ENCODE peak calls at places on chromosomes 5 and 9, in four cellular contexts. A is GM12865, F is brain microvascular endothelial cell, P is heart right ventricle. Q is an unnamed sample.

GRCh38 chr9:34457266-34458012 is 931 bp downstream of the FAM219A start:
- DNase-seq in F (peak), P (peak), A (no peak), Q (peak)

GRCh38 chr5:160297776-160298175 is 14.6 kb downstream of the CCNJL start:
- DNase-seq in F (no peak), P (no peak), A (no peak), Q (no peak)

GRCh38 chr9:99011161-99011709 is 67.5 kb downstream of the COL15A1 start:
- DNase-seq in A (no peak), F (no peak), P (no peak), Q (no peak)

GRCh38 chr9:109022909-109023308 is 9.6 kb upstream of the CTNNAL1 start:
- DNase-seq in F (no peak), P (no peak), A (no peak), Q (no peak)

GRCh38 chr9:35649431-35650340 is 1.0 kb downstream of the SIT1 start:
- DNase-seq in P (no peak), F (no peak), A (peak), Q (peak)

GRCh38 chr5:81739283-81739682 is 11.6 kb downstream of the SSBP2 start:
- DNase-seq in F (no peak), P (no peak), A (no peak), Q (no peak)

GRCh38 chr9:123131258-123131657 is 97.8 kb downstream of the GPR21 start:
- DNase-seq in P (no peak), F (peak), A (no peak), Q (peak)

GRCh38 chr5:146698651-146699050 is 179.9 kb downstream of the PPP2R2B start:
- DNase-seq in P (no peak), F (no peak), A (no peak), Q (no peak)

GRCh38 chr5:9621379-9621903 is 8.7 kb downstream of the TAS2R1 start:
- DNase-seq in A (no peak), P (no peak), F (peak), Q (peak)

GRCh38 chr9:37542895-37543294 is 33.3 kb downstream of the FBXO10 start:
- DNase-seq in A (no peak), F (no peak), P (no peak), Q (no peak)

GRCh38 chr5:14272548-14273205 is 129.5 kb downstream of the TRIO start:
- DNase-seq in F (no peak), P (no peak), A (no peak), Q (no peak)

DNA sequence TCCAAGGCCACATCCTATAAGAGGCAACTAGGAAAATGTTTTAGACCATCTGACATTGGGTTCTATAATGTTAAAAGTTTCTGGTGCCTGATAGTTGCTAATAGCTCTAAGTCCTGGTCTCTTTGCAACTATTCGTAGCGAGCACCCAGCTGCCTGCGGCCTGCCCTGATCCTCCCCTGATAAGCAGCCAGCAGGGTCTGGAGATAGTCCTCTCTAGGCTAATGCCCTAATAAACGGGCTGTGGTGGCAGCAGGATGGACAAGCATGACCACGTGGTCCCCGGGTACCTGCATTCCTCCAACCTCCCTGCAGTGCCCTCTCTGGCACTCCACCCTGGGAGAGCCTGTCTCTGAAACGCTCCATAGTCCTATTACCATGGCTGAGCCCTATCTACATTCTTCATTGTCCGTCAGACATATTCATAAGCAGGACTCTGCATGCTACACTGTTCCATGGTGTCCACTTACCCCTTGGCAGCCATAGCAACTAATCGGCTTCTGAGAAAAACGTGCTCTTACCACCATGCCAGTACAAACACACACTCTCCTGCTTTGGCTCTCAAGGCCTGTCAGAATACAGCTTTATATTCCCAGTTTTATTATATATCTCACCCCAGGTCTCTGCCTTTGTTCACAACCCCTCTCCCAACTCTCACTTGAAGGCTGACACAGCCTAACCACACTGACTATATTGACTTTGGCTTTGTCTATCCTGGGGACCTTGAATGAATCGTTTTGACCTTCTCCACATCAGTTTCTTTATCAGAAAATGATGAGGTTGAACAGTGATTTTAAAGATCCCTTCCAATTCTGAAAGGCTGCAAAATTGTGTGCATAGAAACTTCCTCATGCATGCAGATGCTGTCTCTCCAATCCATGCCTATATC is 49.9 kb upstream of the DAPK1 start:
- DNase-seq in A (no peak), F (no peak), P (no peak), Q (no peak)
- H3K4me3 ChIP-seq in A (no peak), F (no peak), P (no peak), Q (no peak)

GRCh38 chr5:157918811-157919742 is 60.1 kb upstream of the CLINT1 start:
- DNase-seq in F (no peak), P (no peak), A (no peak), Q (no peak)
- H3K4me3 ChIP-seq in F (no peak), P (no peak), A (no peak), Q (no peak)

GRCh38 chr5:170297589-170298462 is at the start of gene LCP2:
- DNase-seq in A (peak), P (no peak), F (no peak), Q (no peak)
- H3K4me3 ChIP-seq in A (peak), P (peak), F (no peak), Q (no peak)

DNA sequence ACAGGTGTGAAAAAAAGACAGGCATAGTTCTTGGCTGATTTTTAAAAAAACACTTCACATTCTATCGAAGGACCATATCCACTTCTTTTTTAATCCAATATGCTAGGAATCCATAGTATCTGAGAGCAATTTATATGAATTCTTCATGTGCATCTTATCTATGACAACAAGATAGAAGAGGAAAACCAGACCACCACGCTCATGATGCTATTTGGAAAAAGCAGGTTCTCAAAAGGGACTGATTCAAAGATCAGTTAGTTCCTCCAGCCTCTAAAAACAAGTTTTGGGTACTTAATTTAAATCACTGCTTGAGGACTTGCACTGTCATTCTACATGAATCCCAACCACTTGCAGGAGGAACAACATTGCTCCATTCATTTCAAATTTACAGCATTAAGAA is 6.3 kb downstream of the MEF2C start:
- DNase-seq in A (no peak), P (no peak), F (no peak), Q (no peak)
- H3K4me3 ChIP-seq in A (peak), P (peak), F (no peak), Q (no peak)

GRCh38 chr9:15295761-15296405 is 11.1 kb downstream of the TTC39B start:
- DNase-seq in A (peak), F (peak), P (no peak), Q (peak)

GRCh38 chr9:15293727-15294405 is 13.2 kb downstream of the TTC39B start:
- DNase-seq in A (no peak), P (no peak), F (no peak), Q (peak)

GRCh38 chr9:15298362-15298761 is 8.7 kb downstream of the TTC39B start:
- DNase-seq in F (no peak), P (no peak), A (no peak), Q (no peak)

GRCh38 chr9:15304620-15305019 is 2.4 kb downstream of the TTC39B start:
- DNase-seq in A (peak), P (no peak), F (no peak), Q (no peak)

DNA sequence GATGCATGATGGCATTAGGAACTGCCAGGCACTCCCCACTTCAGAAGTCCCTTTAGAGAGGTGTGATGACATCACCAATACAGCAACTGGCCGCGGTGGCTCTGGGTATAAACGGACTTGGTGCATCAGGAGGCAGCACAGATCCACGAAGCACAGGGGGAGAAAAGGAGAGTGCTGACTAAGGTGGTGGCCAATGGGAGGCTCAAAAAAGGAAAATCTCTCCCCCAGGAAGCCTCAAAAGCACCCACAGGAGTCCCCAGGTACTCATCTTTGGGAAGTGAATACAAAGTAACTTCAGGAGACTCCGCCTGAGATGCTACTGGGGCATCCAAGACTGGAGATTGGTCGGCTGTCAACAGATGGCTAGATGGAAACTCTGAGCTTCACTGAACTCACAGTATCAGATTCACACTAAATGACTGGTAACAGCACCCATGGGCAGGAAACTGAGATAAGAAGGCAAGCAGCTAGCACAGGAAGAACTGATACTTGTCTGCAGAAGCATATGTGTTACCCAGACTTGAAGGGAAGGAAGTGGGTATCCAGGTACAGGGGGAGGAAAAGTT is 7.6 kb downstream of the TTC39B start:
- DNase-seq in F (no peak), A (peak), P (no peak), Q (no peak)
- H3K4me3 ChIP-seq in F (no peak), A (no peak), P (no peak), Q (no peak)

DNA sequence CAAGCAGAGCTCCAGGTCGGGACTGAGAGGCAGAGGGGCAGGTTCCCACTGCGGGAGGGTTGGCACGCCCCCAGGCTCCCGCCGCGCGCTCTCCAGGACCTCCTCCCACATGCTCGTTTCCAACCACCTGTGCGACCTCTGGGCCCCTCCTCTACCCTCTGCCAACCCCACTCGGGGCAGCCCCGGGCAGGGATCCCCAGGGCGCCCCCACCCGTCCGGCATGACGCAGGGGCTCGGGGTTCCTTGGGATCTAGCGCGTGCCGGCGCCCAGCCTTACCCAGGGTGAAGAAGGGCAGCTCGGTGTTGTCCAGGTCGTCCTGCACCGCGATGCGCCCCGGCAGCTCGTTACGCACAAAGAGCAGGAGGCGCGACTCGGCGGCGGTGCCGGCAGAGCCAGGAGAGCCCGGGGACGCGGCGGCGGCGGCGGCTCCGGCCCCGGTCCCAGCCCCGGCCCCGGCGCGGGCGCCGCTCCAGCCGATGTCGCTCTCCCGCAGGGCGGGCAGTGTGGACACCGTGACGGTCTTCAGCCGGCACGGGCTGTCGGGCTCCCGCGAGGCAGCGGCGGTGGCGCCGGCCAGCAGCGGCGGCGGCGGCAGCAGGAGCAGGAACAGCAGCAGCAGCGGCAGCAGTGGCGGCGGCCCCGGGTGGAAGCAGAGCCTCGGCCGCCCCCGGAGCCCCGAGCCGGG is 494 bp downstream of the ASTN2 start:
- DNase-seq in F (peak), P (no peak), A (peak), Q (peak)
- H3K4me3 ChIP-seq in F (peak), P (peak), A (no peak), Q (peak)

DNA sequence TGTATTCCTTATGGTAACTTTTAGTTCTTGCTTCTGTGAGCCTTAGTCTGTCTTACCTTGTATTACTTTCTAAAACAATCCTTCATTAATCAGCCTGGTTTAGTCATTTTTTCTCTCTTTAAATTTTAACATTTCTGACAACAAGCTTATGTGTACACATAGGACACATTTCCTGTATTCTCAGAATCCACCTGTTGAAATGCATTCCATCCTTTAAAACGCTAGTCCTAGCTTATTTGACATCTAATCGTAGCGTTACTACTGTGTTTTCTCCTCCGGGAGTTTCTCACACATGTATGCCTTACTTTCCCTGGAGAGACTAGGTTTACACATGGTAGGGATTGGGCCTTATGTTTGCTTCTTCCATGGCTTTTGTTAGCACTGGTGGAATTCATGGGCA is 3.8 kb downstream of the TARS1 start:
- DNase-seq in P (no peak), F (no peak), A (no peak), Q (no peak)
- H3K4me3 ChIP-seq in P (no peak), F (no peak), A (no peak), Q (no peak)

GRCh38 chr9:4662108-4662988 is at the start of gene PLPP6:
- DNase-seq in F (peak), A (peak), P (peak), Q (peak)

GRCh38 chr9:4663956-4664355 is 1.9 kb downstream of the PLPP6 start:
- DNase-seq in F (no peak), A (no peak), P (no peak), Q (no peak)

GRCh38 chr9:4657426-4658159 is 4.5 kb upstream of the PLPP6 start:
- DNase-seq in P (no peak), A (no peak), F (no peak), Q (no peak)

GRCh38 chr9:4662989-4663792 is 1.1 kb downstream of the PLPP6 start:
- DNase-seq in F (no peak), P (no peak), A (no peak), Q (no peak)

DNA sequence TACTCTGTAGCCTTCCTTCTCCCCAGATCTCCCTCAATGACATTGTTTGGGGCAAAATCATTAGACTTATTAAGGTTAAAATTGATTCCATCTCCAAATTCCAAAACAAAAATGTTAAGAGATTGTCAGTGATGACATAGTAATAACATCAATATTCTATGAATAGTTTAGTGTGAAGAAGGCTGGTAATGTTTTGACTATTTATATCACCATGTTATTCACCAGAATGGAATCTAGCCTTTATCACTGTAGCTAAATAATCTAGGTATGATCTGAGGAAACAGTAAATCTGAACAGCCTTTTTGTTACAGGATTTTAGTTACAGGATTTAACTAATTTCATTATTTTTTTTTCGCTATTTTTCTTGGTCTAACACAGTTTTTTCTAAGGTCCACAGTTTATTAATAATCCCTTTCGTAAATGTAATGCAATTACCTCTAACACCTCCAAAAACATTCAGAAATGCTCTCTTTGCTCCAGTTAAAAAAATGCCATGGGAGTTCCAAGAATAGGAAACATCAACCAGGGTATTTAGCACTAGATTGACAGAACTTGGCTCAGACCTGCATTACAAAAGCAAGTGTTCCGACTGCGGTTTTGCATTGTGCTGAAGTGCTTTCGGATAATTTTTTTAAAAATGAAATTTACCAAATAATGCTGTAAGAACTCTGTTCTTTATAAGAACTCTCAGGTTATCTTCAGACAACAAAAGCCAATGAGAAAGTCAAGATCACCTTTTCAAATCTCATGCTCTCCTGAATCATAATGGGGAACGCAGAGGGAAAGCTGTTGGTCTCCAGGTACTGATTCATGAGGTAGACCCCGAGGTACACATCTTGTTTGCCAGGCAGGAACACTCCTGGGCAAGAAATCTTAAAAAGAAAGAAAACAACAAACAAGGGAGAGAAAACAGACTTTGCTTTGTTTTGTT is 664 bp upstream of the PLPP6 start:
- DNase-seq in F (no peak), A (no peak), P (no peak), Q (no peak)
- H3K4me3 ChIP-seq in F (peak), A (peak), P (peak), Q (peak)

DNA sequence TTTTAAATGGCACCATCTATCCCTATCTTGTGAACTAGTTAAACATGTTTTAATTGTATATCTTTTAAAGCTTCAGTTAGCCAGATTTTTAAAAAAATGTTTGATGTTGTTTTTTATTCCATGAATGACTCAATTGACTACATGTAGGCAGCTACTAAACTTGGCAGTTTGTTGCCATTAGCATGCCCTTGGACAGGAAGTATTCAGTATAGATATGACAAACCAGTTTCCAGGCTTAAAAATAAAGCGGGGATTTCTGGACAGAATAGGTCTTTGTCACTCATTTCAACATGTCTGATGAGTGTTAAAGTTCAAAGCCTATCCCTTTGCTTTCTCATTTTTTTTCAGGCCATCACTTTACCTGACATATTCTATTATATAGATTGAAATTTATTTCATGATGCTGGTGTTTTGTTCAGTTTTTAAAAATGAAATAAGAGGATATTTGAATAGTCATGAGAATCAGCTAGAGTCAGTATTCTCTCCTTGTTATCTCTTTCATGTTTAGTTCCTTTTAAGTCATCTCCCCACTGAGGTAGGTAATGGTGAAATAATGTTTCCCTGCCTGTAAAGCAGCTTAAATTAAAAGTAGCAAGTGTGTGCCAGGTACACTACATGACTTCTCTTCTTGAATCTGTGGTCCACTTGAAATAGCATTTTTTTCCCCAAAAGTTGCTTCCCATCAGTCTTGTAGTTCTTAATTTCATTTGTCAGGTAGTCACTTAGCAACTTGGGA is 11.9 kb downstream of the TNFAIP8 start:
- DNase-seq in F (no peak), P (no peak), A (peak), Q (peak)
- H3K4me3 ChIP-seq in F (no peak), P (no peak), A (peak), Q (no peak)